ENCODE peak calls at places on chromosomes 7 and 10, in four cellular contexts. One of them, this sample, is unnamed.

GRCh38 chr7:69182596-69183467 is 415.4 kb upstream of the AUTS2 start:
- DNase-seq in K562: no peak
- DNase-seq in WTC11: no peak
- DNase-seq in HepG2: no peak
- DNase-seq in this sample: no peak

GRCh38 chr10:18157909-18158308 is 17.7 kb downstream of the CACNB2 start:
- DNase-seq in K562: no peak
- DNase-seq in WTC11: no peak
- DNase-seq in HepG2: no peak
- DNase-seq in this sample: no peak

GRCh38 chr10:26507441-26507840 is 69.3 kb downstream of the APBB1IP start:
- DNase-seq in K562: no peak
- DNase-seq in WTC11: no peak
- DNase-seq in HepG2: no peak
- DNase-seq in this sample: no peak

GRCh38 chr7:25134360-25135010 is 9.4 kb upstream of the CYCS start:
- DNase-seq in K562: no peak
- DNase-seq in WTC11: no peak
- DNase-seq in HepG2: no peak
- DNase-seq in this sample: no peak

GRCh38 chr10:37754538-37755323 is 102.7 kb downstream of the ZNF248 start:
- DNase-seq in K562: peak; percentile 11
- DNase-seq in WTC11: peak; percentile 15
- DNase-seq in HepG2: peak; percentile 64
- DNase-seq in this sample: peak; percentile 10

GRCh38 chr10:75042292-75042974 is 69.0 kb upstream of the SAMD8 start:
- DNase-seq in K562: no peak
- DNase-seq in WTC11: no peak
- DNase-seq in HepG2: no peak
- DNase-seq in this sample: no peak

GRCh38 chr7:50397320-50397970 is 52.7 kb downstream of the FIGNL1 start:
- DNase-seq in K562: no peak
- DNase-seq in WTC11: no peak
- DNase-seq in HepG2: no peak
- DNase-seq in this sample: no peak

GRCh38 chr10:122291739-122292138 is 20.6 kb downstream of the BTBD16 start:
- DNase-seq in K562: no peak
- DNase-seq in WTC11: no peak
- DNase-seq in HepG2: no peak
- DNase-seq in this sample: no peak

GRCh38 chr7:135147341-135147898 is 452 bp upstream of the TMEM140 start:
- DNase-seq in K562: no peak
- DNase-seq in WTC11: no peak
- DNase-seq in HepG2: no peak
- DNase-seq in this sample: no peak

GRCh38 chr7:141702047-141702567 is at the start of gene DENND11:
- DNase-seq in K562: peak; percentile 82
- DNase-seq in WTC11: peak; percentile 41
- DNase-seq in HepG2: no peak
- DNase-seq in this sample: peak; percentile 86

GRCh38 chr7:5997210-5997808 is 11.5 kb downstream of the PMS2 start:
- DNase-seq in K562: peak; percentile 30
- DNase-seq in WTC11: peak; percentile 18
- DNase-seq in HepG2: peak; percentile 66
- DNase-seq in this sample: peak; percentile 42

GRCh38 chr7:66359656-66360211 is 154.6 kb downstream of the TPST1 start:
- DNase-seq in K562: no peak
- DNase-seq in WTC11: no peak
- DNase-seq in HepG2: no peak
- DNase-seq in this sample: no peak

GRCh38 chr7:151381333-151382078 is 28.3 kb downstream of the WDR86 start:
- DNase-seq in K562: no peak
- DNase-seq in WTC11: peak; percentile 74
- DNase-seq in HepG2: no peak
- DNase-seq in this sample: no peak

GRCh38 chr10:126041804-126042231 is 145.5 kb downstream of the FANK1 start:
- DNase-seq in K562: no peak
- DNase-seq in WTC11: peak; percentile 34
- DNase-seq in HepG2: peak; percentile 37
- DNase-seq in this sample: no peak

GRCh38 chr7:129644634-129645230 is 33.2 kb downstream of the NRF1 start:
- DNase-seq in K562: peak; percentile 35
- DNase-seq in WTC11: no peak
- DNase-seq in HepG2: peak; percentile 37
- DNase-seq in this sample: no peak

GRCh38 chr10:43863270-43863669 is 214.6 kb upstream of the ZNF32 start:
- DNase-seq in K562: no peak
- DNase-seq in WTC11: no peak
- DNase-seq in HepG2: no peak
- DNase-seq in this sample: no peak

GRCh38 chr7:13802651-13803050 is 186.8 kb downstream of the ETV1 start:
- DNase-seq in K562: no peak
- DNase-seq in WTC11: no peak
- DNase-seq in HepG2: no peak
- DNase-seq in this sample: no peak

GRCh38 chr10:132109341-132110072 is 43.8 kb downstream of the JAKMIP3 start:
- DNase-seq in K562: no peak
- DNase-seq in WTC11: no peak
- DNase-seq in HepG2: no peak
- DNase-seq in this sample: no peak

GRCh38 chr10:67788028-67788886 is 49.7 kb downstream of the DNAJC12 start:
- DNase-seq in K562: peak; percentile 90
- DNase-seq in WTC11: peak; percentile 92
- DNase-seq in HepG2: peak; percentile 42
- DNase-seq in this sample: peak; percentile 68

GRCh38 chr7:2490306-2490705 is 14.1 kb upstream of the GRIFIN start:
- DNase-seq in K562: no peak
- DNase-seq in WTC11: no peak
- DNase-seq in HepG2: no peak
- DNase-seq in this sample: no peak

GRCh38 chr7:520503-521161 is 986 bp upstream of the PDGFA start:
- DNase-seq in K562: peak; percentile 63
- DNase-seq in WTC11: peak; percentile 52
- DNase-seq in HepG2: no peak
- DNase-seq in this sample: no peak

GRCh38 chr10:25036381-25036780 is 20.0 kb downstream of the THNSL1 start:
- DNase-seq in K562: no peak
- DNase-seq in WTC11: no peak
- DNase-seq in HepG2: no peak
- DNase-seq in this sample: no peak

GRCh38 chr7:85564861-85565630 is 378.2 kb upstream of the SEMA3D start:
- DNase-seq in K562: no peak
- DNase-seq in WTC11: no peak
- DNase-seq in HepG2: no peak
- DNase-seq in this sample: no peak

GRCh38 chr7:2979276-2979675 is 64.4 kb downstream of the CARD11 start:
- DNase-seq in K562: no peak
- DNase-seq in WTC11: no peak
- DNase-seq in HepG2: no peak
- DNase-seq in this sample: no peak

GRCh38 chr10:1360011-1360580 is 303.9 kb downstream of the WDR37 start:
- DNase-seq in K562: peak; percentile 62
- DNase-seq in WTC11: peak; percentile 76
- DNase-seq in HepG2: no peak
- DNase-seq in this sample: peak; percentile 61
- TF ChIP-seq ELF4 in K562: no peak
- TF ChIP-seq ELF4 in WTC11: no peak
- TF ChIP-seq ELF4 in HepG2: no peak
- TF ChIP-seq ELF4 in this sample: no peak

GRCh38 chr10:4131407-4132215 is 346.6 kb upstream of the KLF6 start:
- DNase-seq in K562: no peak
- DNase-seq in WTC11: no peak
- DNase-seq in HepG2: no peak
- DNase-seq in this sample: no peak
- TF ChIP-seq ELF4 in K562: no peak
- TF ChIP-seq ELF4 in WTC11: no peak
- TF ChIP-seq ELF4 in HepG2: no peak
- TF ChIP-seq ELF4 in this sample: no peak

GRCh38 chr7:106653488-106653887 is 7.5 kb downstream of the CCDC71L start:
- DNase-seq in K562: no peak
- DNase-seq in WTC11: no peak
- DNase-seq in HepG2: no peak
- DNase-seq in this sample: no peak

GRCh38 chr7:106652909-106653308 is 8.0 kb downstream of the CCDC71L start:
- DNase-seq in K562: no peak
- DNase-seq in WTC11: no peak
- DNase-seq in HepG2: no peak
- DNase-seq in this sample: no peak

GRCh38 chr7:106657085-106657991 is 3.6 kb downstream of the CCDC71L start:
- DNase-seq in K562: no peak
- DNase-seq in WTC11: no peak
- DNase-seq in HepG2: no peak
- DNase-seq in this sample: no peak

GRCh38 chr7:106658504-106659368 is 2.2 kb downstream of the CCDC71L start:
- DNase-seq in K562: no peak
- DNase-seq in WTC11: no peak
- DNase-seq in HepG2: no peak
- DNase-seq in this sample: no peak

DNA sequence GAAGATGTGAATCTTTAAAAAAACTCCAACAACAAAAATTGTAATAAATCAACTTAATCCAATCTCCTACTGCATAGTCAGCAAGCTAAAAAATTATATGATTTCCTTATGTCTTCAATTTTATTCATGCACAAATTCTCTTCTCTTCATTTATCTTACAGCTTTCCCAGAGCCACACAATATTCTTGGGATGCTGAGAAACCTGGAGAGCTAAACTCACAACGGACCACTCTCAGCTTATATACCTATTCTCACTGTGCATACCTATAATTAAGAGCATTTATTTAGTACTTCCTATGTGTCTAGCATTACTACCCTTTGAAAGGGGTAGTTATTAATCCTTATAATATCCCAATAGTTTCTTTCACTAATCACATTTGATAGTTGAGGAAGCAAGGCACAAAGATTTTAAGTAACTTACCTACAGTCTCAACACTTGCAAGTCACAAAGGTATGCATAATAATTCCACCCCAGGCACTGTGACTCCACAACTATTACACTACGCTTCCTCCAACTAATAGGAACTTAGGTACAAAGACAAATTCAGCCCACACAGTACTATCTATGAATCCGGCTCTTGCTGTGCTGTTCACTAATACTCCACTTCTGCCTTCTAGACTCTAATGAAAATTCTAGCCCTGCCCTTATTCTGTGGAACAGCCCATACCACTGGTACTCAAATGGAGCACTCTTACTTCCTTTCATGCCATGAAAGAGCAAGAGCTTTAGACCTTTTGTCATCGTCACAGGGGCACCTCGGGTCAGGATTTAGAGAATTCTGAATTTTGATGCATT is 5.1 kb downstream of the CCDC71L start:
- DNase-seq in K562: no peak
- DNase-seq in WTC11: no peak
- DNase-seq in HepG2: no peak
- DNase-seq in this sample: no peak
- TF ChIP-seq ELF4 in K562: no peak
- TF ChIP-seq ELF4 in WTC11: no peak
- TF ChIP-seq ELF4 in HepG2: no peak
- TF ChIP-seq ELF4 in this sample: no peak

GRCh38 chr10:115022754-115023153 is 70.4 kb upstream of the ATRNL1 start:
- DNase-seq in K562: no peak
- DNase-seq in WTC11: no peak
- DNase-seq in HepG2: no peak
- DNase-seq in this sample: no peak
- TF ChIP-seq ELF4 in K562: no peak
- TF ChIP-seq ELF4 in WTC11: no peak
- TF ChIP-seq ELF4 in HepG2: no peak
- TF ChIP-seq ELF4 in this sample: no peak

DNA sequence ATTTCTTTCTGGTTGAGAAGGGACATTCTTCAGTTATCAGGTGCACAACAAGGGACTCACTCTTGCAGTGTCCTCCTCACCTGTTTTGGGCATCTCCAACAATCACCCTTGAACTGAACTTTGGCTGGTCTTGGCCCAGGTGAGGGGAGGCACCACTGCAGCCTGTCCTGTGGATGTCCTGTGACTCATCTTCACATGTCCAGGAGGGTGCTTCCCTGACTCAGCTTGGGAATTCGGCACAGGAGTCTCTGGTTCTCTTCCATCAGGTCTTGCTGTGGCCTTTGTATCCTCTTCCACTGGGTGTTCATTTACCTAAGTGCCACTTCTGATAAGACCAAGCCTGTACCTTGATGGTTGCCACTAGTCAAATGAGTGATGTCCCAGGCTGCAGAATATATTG is 196.7 kb upstream of the MKI67 start:
- DNase-seq in K562: no peak
- DNase-seq in WTC11: no peak
- DNase-seq in HepG2: no peak
- DNase-seq in this sample: no peak
- TF ChIP-seq ELF4 in K562: no peak
- TF ChIP-seq ELF4 in WTC11: no peak
- TF ChIP-seq ELF4 in HepG2: no peak
- TF ChIP-seq ELF4 in this sample: no peak

GRCh38 chr10:118792501-118792900 is 37.7 kb upstream of the CACUL1 start:
- DNase-seq in K562: no peak
- DNase-seq in WTC11: no peak
- DNase-seq in HepG2: no peak
- DNase-seq in this sample: no peak
- TF ChIP-seq ELF4 in K562: no peak
- TF ChIP-seq ELF4 in WTC11: no peak
- TF ChIP-seq ELF4 in HepG2: no peak
- TF ChIP-seq ELF4 in this sample: no peak

GRCh38 chr10:27744478-27745379 is 890 bp downstream of the MKX start:
- DNase-seq in K562: no peak
- DNase-seq in WTC11: peak; percentile 53
- DNase-seq in HepG2: no peak
- DNase-seq in this sample: no peak
- TF ChIP-seq ELF4 in K562: no peak
- TF ChIP-seq ELF4 in WTC11: no peak
- TF ChIP-seq ELF4 in HepG2: no peak
- TF ChIP-seq ELF4 in this sample: no peak

GRCh38 chr10:84097787-84098353 is 41.4 kb upstream of the GHITM start:
- DNase-seq in K562: no peak
- DNase-seq in WTC11: no peak
- DNase-seq in HepG2: no peak
- DNase-seq in this sample: no peak
- TF ChIP-seq ELF4 in K562: no peak
- TF ChIP-seq ELF4 in WTC11: no peak
- TF ChIP-seq ELF4 in HepG2: no peak
- TF ChIP-seq ELF4 in this sample: no peak